ENCODE peak calls at places on chromosome 18, in four cellular contexts. I is BJ; T is activated naive CD8-positive, alpha-beta T cell treated with anti-CD3 and anti-CD28 coated beads, Interleukin-2, amount 50 U/mL, for 24 hours; K is OCI-LY7. Z is an unnamed sample.
A peak's percentile ranks its signal among the peaks of the same experiment; 100 is the strongest.

GRCh38 chr18:49524951-49525350 is 36.9 kb upstream of the LIPG start:
- DNase-seq in I (no peak), T (no peak), K (no peak), Z (no peak)

GRCh38 chr18:42053188-42053781 is 98.3 kb downstream of the PIK3C3 start:
- DNase-seq in I (no peak), T (peak; percentile 69), K (peak; percentile 44), Z (no peak)

GRCh38 chr18:27414691-27415090 is 229.6 kb upstream of the CHST9 start:
- DNase-seq in I (no peak), T (no peak), K (no peak), Z (no peak)

GRCh38 chr18:76697441-76697901 is 124.9 kb upstream of the ZNF236 start:
- DNase-seq in I (no peak), T (no peak), K (no peak), Z (no peak)

GRCh38 chr18:64202836-64203235 is 53.9 kb upstream of the LINC00305 start:
- DNase-seq in I (no peak), T (no peak), K (no peak), Z (no peak)

GRCh38 chr18:41767960-41768359 is 187.1 kb upstream of the PIK3C3 start:
- DNase-seq in I (no peak), T (no peak), K (no peak), Z (no peak)

GRCh38 chr18:54532222-54532621 is 58.8 kb upstream of the DYNAP start:
- DNase-seq in I (no peak), T (no peak), K (peak; percentile 65), Z (no peak)

GRCh38 chr18:50075772-50076171 is 119.2 kb downstream of the MYO5B start:
- DNase-seq in I (no peak), T (no peak), K (no peak), Z (no peak)

GRCh38 chr18:52343138-52343537 is 3.1 kb downstream of the DCC start:
- DNase-seq in I (no peak), T (no peak), K (no peak), Z (no peak)

GRCh38 chr18:35478520-35479435 is 19.0 kb downstream of the INO80C start:
- DNase-seq in I (peak; percentile 4), T (peak; percentile 48), K (no peak), Z (no peak)

GRCh38 chr18:11850821-11851155 is 425 bp upstream of the CHMP1B start:
- DNase-seq in I (peak; percentile 22), T (no peak), K (no peak), Z (no peak)

GRCh38 chr18:41266214-41266613 is 688.8 kb upstream of the PIK3C3 start:
- DNase-seq in I (no peak), T (no peak), K (no peak), Z (no peak)